ENCODE peak calls at places on chromosomes 3 and 15, in six cellular contexts. B is breast epithelium, G is aorta, D is transverse colon, I is GM23248, Y is AG04450. N is an unnamed sample. For H3K27me3, the result is how much of the 10 kb centered on the place peaks cover.

GRCh38 chr3:77319711-77320110 is 279.8 kb downstream of the ROBO2 start:
- DNase-seq in B (no peak), G (no peak), D (no peak), I (peak), Y (no peak), N (no peak)

GRCh38 chr3:143078883-143079282 is 40.7 kb upstream of the CHST2 start:
- DNase-seq in B (no peak), G (no peak), D (no peak), I (peak), Y (peak), N (no peak)

GRCh38 chr3:124915254-124915653 is 19.3 kb downstream of the MUC13 start:
- DNase-seq in B (no peak), G (no peak), D (no peak), I (no peak), Y (no peak), N (no peak)

GRCh38 chr3:143314291-143315093 is 194.9 kb downstream of the CHST2 start:
- DNase-seq in B (no peak), G (no peak), D (no peak), I (peak), Y (no peak), N (no peak)

GRCh38 chr3:133444071-133444774 is 44.4 kb downstream of the BFSP2 start:
- DNase-seq in B (no peak), G (no peak), D (peak), I (peak), Y (no peak), N (no peak)

GRCh38 chr3:41683666-41684350 is 278.1 kb downstream of the ULK4 start:
- DNase-seq in B (no peak), G (no peak), D (peak), I (peak), Y (no peak), N (no peak)

GRCh38 chr3:148604270-148605085 is 93.2 kb upstream of the AGTR1 start:
- DNase-seq in B (no peak), G (no peak), D (no peak), I (peak), Y (no peak), N (no peak)

GRCh38 chr15:73114064-73114463 is 61.8 kb downstream of the NEO1 start:
- DNase-seq in B (no peak), G (no peak), D (no peak), I (no peak), Y (no peak), N (no peak)

GRCh38 chr3:172751188-172751571 is 654 bp downstream of the ECT2 start:
- DNase-seq in B (no peak), G (no peak), D (no peak), I (peak), Y (no peak), N (no peak)

GRCh38 chr15:101497017-101497416 is 7.5 kb upstream of the PCSK6 start:
- DNase-seq in B (no peak), G (no peak), D (no peak), I (no peak), Y (no peak), N (no peak)

GRCh38 chr3:191246628-191247027 is 47.6 kb downstream of the OSTN start:
- DNase-seq in B (no peak), G (no peak), D (no peak), I (peak), Y (no peak), N (no peak)

GRCh38 chr3:126417461-126418255 is 22.9 kb downstream of the CFAP100 start:
- DNase-seq in B (no peak), G (peak), D (no peak), I (no peak), Y (no peak), N (peak)
- H3K27me3 ChIP-seq in B (under half), G (under half), D (under half), I (under half), Y (under half), N (half or more)

DNA sequence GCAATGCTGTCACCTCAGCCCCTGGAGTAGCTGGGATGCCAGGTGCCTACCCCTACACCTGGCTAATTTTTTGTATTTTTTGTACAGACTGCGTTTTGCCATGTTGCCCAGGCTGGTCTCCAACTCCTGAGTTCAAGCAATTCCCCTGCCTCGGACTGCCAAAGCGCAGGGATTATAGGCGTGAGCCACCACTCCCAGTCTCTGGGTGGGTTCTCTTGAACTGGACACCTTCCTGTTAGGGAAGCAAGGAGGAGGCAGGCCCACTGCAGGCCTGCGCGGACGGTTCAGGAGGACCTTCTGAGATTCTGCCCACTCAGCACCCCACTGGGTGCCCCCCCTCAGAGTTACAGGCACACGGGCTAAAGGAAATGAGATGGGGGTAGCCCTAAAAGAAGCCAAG is 73.8 kb upstream of the HERC1 start:
- DNase-seq in B (no peak), G (no peak), D (no peak), I (no peak), Y (no peak), N (no peak)
- H3K27me3 ChIP-seq in B (under half), G (under half), D (under half), I (under half), Y (under half), N (under half)

GRCh38 chr3:147396709-147397046 is 9.7 kb downstream of the ZIC4 start:
- DNase-seq in B (no peak), G (no peak), D (no peak), I (no peak), Y (no peak), N (no peak)
- H3K27me3 ChIP-seq in B (under half), G (under half), D (half or more), I (under half), Y (half or more), N (under half)

GRCh38 chr15:98431171-98431570 is 217.2 kb upstream of the IGF1R start:
- DNase-seq in B (no peak), G (no peak), D (no peak), I (no peak), Y (no peak), N (no peak)
- H3K27me3 ChIP-seq in B (under half), G (under half), D (under half), I (under half), Y (under half), N (under half)

DNA sequence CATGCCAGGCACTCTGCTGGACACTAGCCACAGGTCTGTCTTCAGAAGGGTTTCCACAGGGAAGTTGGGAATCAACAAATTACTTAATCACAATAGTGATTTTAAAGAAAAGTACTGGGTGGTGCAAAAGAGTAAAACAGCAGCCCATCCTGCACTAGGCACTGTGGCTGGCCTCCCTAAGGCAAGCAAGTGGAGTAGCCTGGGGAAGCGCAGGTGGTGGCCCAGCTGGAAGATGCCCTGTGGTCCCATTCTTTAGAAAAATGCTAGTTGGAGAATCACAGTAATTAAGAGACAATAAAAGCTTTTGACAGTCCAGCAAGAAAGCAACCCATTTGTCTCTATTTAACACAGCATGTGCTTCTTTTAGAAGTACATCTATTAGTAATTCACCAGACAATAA is 409.0 kb upstream of the WNT5A start:
- DNase-seq in B (no peak), G (no peak), D (no peak), I (no peak), Y (no peak), N (no peak)
- H3K27me3 ChIP-seq in B (under half), G (under half), D (under half), I (under half), Y (under half), N (under half)

GRCh38 chr3:113533534-113533892 is 1.2 kb downstream of the SIDT1 start:
- DNase-seq in B (no peak), G (no peak), D (no peak), I (peak), Y (no peak), N (no peak)

GRCh38 chr3:113535898-113536297 is 3.5 kb downstream of the SIDT1 start:
- DNase-seq in B (no peak), G (no peak), D (no peak), I (no peak), Y (no peak), N (no peak)

GRCh38 chr3:113534365-113534764 is 2.0 kb downstream of the SIDT1 start:
- DNase-seq in B (no peak), G (no peak), D (no peak), I (no peak), Y (no peak), N (no peak)

GRCh38 chr3:113531826-113532697 is at the start of gene SIDT1:
- DNase-seq in B (no peak), G (peak), D (peak), I (peak), Y (no peak), N (no peak)

GRCh38 chr3:113532698-113533533 is 561 bp downstream of the SIDT1 start:
- DNase-seq in B (no peak), G (peak), D (peak), I (peak), Y (no peak), N (peak)
- H3K27me3 ChIP-seq in B (under half), G (under half), D (under half), I (half or more), Y (half or more), N (under half)

GRCh38 chr15:48718646-48719045 is 73.1 kb upstream of the FBN1 start:
- DNase-seq in B (no peak), G (peak), D (no peak), I (peak), Y (no peak), N (no peak)
- H3K27me3 ChIP-seq in B (under half), G (under half), D (under half), I (under half), Y (under half), N (under half)

GRCh38 chr3:80767599-80767998 is 993.8 kb downstream of the GBE1 start:
- DNase-seq in B (no peak), G (no peak), D (no peak), I (peak), Y (no peak), N (no peak)

GRCh38 chr3:80771085-80771484 is 990.4 kb downstream of the GBE1 start:
- DNase-seq in B (no peak), G (no peak), D (no peak), I (peak), Y (no peak), N (no peak)

GRCh38 chr3:80770106-80771079 is 991.1 kb downstream of the GBE1 start:
- DNase-seq in B (no peak), G (no peak), D (no peak), I (peak), Y (no peak), N (no peak)

DNA sequence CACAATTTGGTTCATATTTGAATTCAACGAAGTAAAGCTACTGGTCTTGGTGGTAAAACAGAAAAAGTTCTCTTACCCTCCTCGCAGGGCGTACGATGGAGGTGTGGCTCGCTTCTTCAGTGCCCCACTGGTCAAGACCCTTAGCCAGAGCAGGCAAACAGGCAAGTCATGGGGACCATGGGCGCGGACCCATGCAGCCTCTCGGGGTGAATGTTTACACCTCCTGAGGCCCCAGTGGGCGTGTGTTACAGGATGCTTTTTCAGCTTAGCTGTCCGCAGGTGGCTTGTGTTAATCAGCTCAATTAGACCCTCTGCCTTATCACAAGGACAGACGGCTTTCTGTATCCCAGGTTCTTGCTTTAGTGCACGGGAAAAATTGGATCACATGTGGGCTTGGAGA is 991.8 kb downstream of the GBE1 start:
- DNase-seq in B (no peak), G (no peak), D (no peak), I (peak), Y (no peak), N (no peak)
- H3K27me3 ChIP-seq in B (under half), G (under half), D (under half), I (under half), Y (under half), N (under half)

N was measured in tibial artery.